ENCODE peak calls at places on chromosomes 7 and 10, in six cellular contexts. One of them, this sample, is unnamed.

GRCh38 chr10:75400163-75400768 is 1.3 kb downstream of the ZNF503 start:
- DNase-seq in C1 segment of cervical spinal cord: peak; percentile 63
- DNase-seq in activated CD8-positive, alpha-beta memory T cell treated with anti-CD3 and anti-CD28 coated beads for 1 hour: no peak
- DNase-seq in NCI-H526: no peak
- DNase-seq in NCI-H1930: no peak
- DNase-seq in stimulated activated CD8-positive, alpha-beta memory T cell treated with anti-CD3 and anti-CD28 coated beads, Interleukin-15, amount 100 ng/mL, for 24 hours: no peak
- DNase-seq in this sample: no peak

GRCh38 chr10:69382382-69383117 is 34.2 kb downstream of the TACR2 start:
- DNase-seq in stimulated activated CD8-positive, alpha-beta memory T cell treated with anti-CD3 and anti-CD28 coated beads, Interleukin-15, amount 100 ng/mL, for 24 hours: no peak
- DNase-seq in C1 segment of cervical spinal cord: no peak
- DNase-seq in NCI-H1930: no peak
- DNase-seq in NCI-H526: no peak
- DNase-seq in activated CD8-positive, alpha-beta memory T cell treated with anti-CD3 and anti-CD28 coated beads for 1 hour: no peak
- DNase-seq in this sample: no peak

GRCh38 chr7:14275346-14275745 is 285.9 kb upstream of the ETV1 start:
- DNase-seq in NCI-H526: no peak
- DNase-seq in NCI-H1930: no peak
- DNase-seq in activated CD8-positive, alpha-beta memory T cell treated with anti-CD3 and anti-CD28 coated beads for 1 hour: no peak
- DNase-seq in C1 segment of cervical spinal cord: no peak
- DNase-seq in stimulated activated CD8-positive, alpha-beta memory T cell treated with anti-CD3 and anti-CD28 coated beads, Interleukin-15, amount 100 ng/mL, for 24 hours: no peak
- DNase-seq in this sample: no peak

GRCh38 chr7:128530855-128531104 is 54.2 kb downstream of the METTL2B start:
- DNase-seq in C1 segment of cervical spinal cord: peak; percentile 73
- DNase-seq in stimulated activated CD8-positive, alpha-beta memory T cell treated with anti-CD3 and anti-CD28 coated beads, Interleukin-15, amount 100 ng/mL, for 24 hours: no peak
- DNase-seq in NCI-H526: no peak
- DNase-seq in NCI-H1930: no peak
- DNase-seq in activated CD8-positive, alpha-beta memory T cell treated with anti-CD3 and anti-CD28 coated beads for 1 hour: no peak
- DNase-seq in this sample: no peak

GRCh38 chr7:53397911-53398310 is 362.5 kb downstream of the POM121L12 start:
- DNase-seq in NCI-H1930: no peak
- DNase-seq in NCI-H526: no peak
- DNase-seq in stimulated activated CD8-positive, alpha-beta memory T cell treated with anti-CD3 and anti-CD28 coated beads, Interleukin-15, amount 100 ng/mL, for 24 hours: no peak
- DNase-seq in C1 segment of cervical spinal cord: no peak
- DNase-seq in activated CD8-positive, alpha-beta memory T cell treated with anti-CD3 and anti-CD28 coated beads for 1 hour: no peak
- DNase-seq in this sample: no peak

GRCh38 chr10:44217274-44217820 is 167.6 kb downstream of the CXCL12 start:
- DNase-seq in stimulated activated CD8-positive, alpha-beta memory T cell treated with anti-CD3 and anti-CD28 coated beads, Interleukin-15, amount 100 ng/mL, for 24 hours: no peak
- DNase-seq in NCI-H526: no peak
- DNase-seq in activated CD8-positive, alpha-beta memory T cell treated with anti-CD3 and anti-CD28 coated beads for 1 hour: no peak
- DNase-seq in NCI-H1930: no peak
- DNase-seq in C1 segment of cervical spinal cord: no peak
- DNase-seq in this sample: no peak

GRCh38 chr10:72097448-72098300 is 9.3 kb upstream of the SPOCK2 start:
- DNase-seq in C1 segment of cervical spinal cord: no peak
- DNase-seq in NCI-H1930: no peak
- DNase-seq in stimulated activated CD8-positive, alpha-beta memory T cell treated with anti-CD3 and anti-CD28 coated beads, Interleukin-15, amount 100 ng/mL, for 24 hours: no peak
- DNase-seq in NCI-H526: no peak
- DNase-seq in activated CD8-positive, alpha-beta memory T cell treated with anti-CD3 and anti-CD28 coated beads for 1 hour: no peak
- DNase-seq in this sample: no peak

GRCh38 chr7:77838929-77839491 is 40.4 kb downstream of the PHTF2 start:
- DNase-seq in C1 segment of cervical spinal cord: no peak
- DNase-seq in NCI-H1930: peak; percentile 7
- DNase-seq in stimulated activated CD8-positive, alpha-beta memory T cell treated with anti-CD3 and anti-CD28 coated beads, Interleukin-15, amount 100 ng/mL, for 24 hours: no peak
- DNase-seq in NCI-H526: peak; percentile 78
- DNase-seq in activated CD8-positive, alpha-beta memory T cell treated with anti-CD3 and anti-CD28 coated beads for 1 hour: no peak
- DNase-seq in this sample: no peak

GRCh38 chr7:103887853-103888602 is 101.4 kb downstream of the RELN start:
- DNase-seq in stimulated activated CD8-positive, alpha-beta memory T cell treated with anti-CD3 and anti-CD28 coated beads, Interleukin-15, amount 100 ng/mL, for 24 hours: no peak
- DNase-seq in NCI-H1930: no peak
- DNase-seq in C1 segment of cervical spinal cord: no peak
- DNase-seq in NCI-H526: no peak
- DNase-seq in activated CD8-positive, alpha-beta memory T cell treated with anti-CD3 and anti-CD28 coated beads for 1 hour: no peak
- DNase-seq in this sample: no peak

GRCh38 chr10:103053659-103054581 is 135.8 kb downstream of the CNNM2 start:
- DNase-seq in C1 segment of cervical spinal cord: peak; percentile 32
- DNase-seq in NCI-H526: peak; percentile 71
- DNase-seq in NCI-H1930: no peak
- DNase-seq in activated CD8-positive, alpha-beta memory T cell treated with anti-CD3 and anti-CD28 coated beads for 1 hour: peak; percentile 15
- DNase-seq in stimulated activated CD8-positive, alpha-beta memory T cell treated with anti-CD3 and anti-CD28 coated beads, Interleukin-15, amount 100 ng/mL, for 24 hours: no peak
- DNase-seq in this sample: no peak

GRCh38 chr7:94123136-94123535 is 119.0 kb upstream of the BET1 start:
- DNase-seq in C1 segment of cervical spinal cord: no peak
- DNase-seq in stimulated activated CD8-positive, alpha-beta memory T cell treated with anti-CD3 and anti-CD28 coated beads, Interleukin-15, amount 100 ng/mL, for 24 hours: no peak
- DNase-seq in activated CD8-positive, alpha-beta memory T cell treated with anti-CD3 and anti-CD28 coated beads for 1 hour: no peak
- DNase-seq in NCI-H526: no peak
- DNase-seq in NCI-H1930: no peak
- DNase-seq in this sample: no peak

GRCh38 chr10:352476-353235 is 217.4 kb downstream of the ZMYND11 start:
- DNase-seq in activated CD8-positive, alpha-beta memory T cell treated with anti-CD3 and anti-CD28 coated beads for 1 hour: no peak
- DNase-seq in NCI-H1930: no peak
- DNase-seq in stimulated activated CD8-positive, alpha-beta memory T cell treated with anti-CD3 and anti-CD28 coated beads, Interleukin-15, amount 100 ng/mL, for 24 hours: no peak
- DNase-seq in NCI-H526: no peak
- DNase-seq in C1 segment of cervical spinal cord: no peak
- DNase-seq in this sample: no peak

GRCh38 chr7:111710839-111711380 is 148.6 kb upstream of the IMMP2L start:
- DNase-seq in stimulated activated CD8-positive, alpha-beta memory T cell treated with anti-CD3 and anti-CD28 coated beads, Interleukin-15, amount 100 ng/mL, for 24 hours: no peak
- DNase-seq in NCI-H1930: no peak
- DNase-seq in activated CD8-positive, alpha-beta memory T cell treated with anti-CD3 and anti-CD28 coated beads for 1 hour: no peak
- DNase-seq in NCI-H526: no peak
- DNase-seq in C1 segment of cervical spinal cord: no peak
- DNase-seq in this sample: no peak

GRCh38 chr7:35581564-35581963 is 113.4 kb downstream of the HERPUD2 start:
- DNase-seq in NCI-H526: no peak
- DNase-seq in activated CD8-positive, alpha-beta memory T cell treated with anti-CD3 and anti-CD28 coated beads for 1 hour: no peak
- DNase-seq in stimulated activated CD8-positive, alpha-beta memory T cell treated with anti-CD3 and anti-CD28 coated beads, Interleukin-15, amount 100 ng/mL, for 24 hours: no peak
- DNase-seq in C1 segment of cervical spinal cord: no peak
- DNase-seq in NCI-H1930: no peak
- DNase-seq in this sample: no peak

GRCh38 chr7:137032436-137032835 is 164.0 kb downstream of the CHRM2 start:
- DNase-seq in activated CD8-positive, alpha-beta memory T cell treated with anti-CD3 and anti-CD28 coated beads for 1 hour: no peak
- DNase-seq in C1 segment of cervical spinal cord: no peak
- DNase-seq in NCI-H526: no peak
- DNase-seq in stimulated activated CD8-positive, alpha-beta memory T cell treated with anti-CD3 and anti-CD28 coated beads, Interleukin-15, amount 100 ng/mL, for 24 hours: no peak
- DNase-seq in NCI-H1930: no peak
- DNase-seq in this sample: no peak

GRCh38 chr7:78601728-78602127 is 803.2 kb downstream of the PHTF2 start:
- DNase-seq in activated CD8-positive, alpha-beta memory T cell treated with anti-CD3 and anti-CD28 coated beads for 1 hour: no peak
- DNase-seq in NCI-H526: no peak
- DNase-seq in stimulated activated CD8-positive, alpha-beta memory T cell treated with anti-CD3 and anti-CD28 coated beads, Interleukin-15, amount 100 ng/mL, for 24 hours: no peak
- DNase-seq in C1 segment of cervical spinal cord: no peak
- DNase-seq in NCI-H1930: no peak
- DNase-seq in this sample: no peak

GRCh38 chr10:1172256-1172975 is 116.2 kb downstream of the WDR37 start:
- DNase-seq in stimulated activated CD8-positive, alpha-beta memory T cell treated with anti-CD3 and anti-CD28 coated beads, Interleukin-15, amount 100 ng/mL, for 24 hours: no peak
- DNase-seq in NCI-H1930: no peak
- DNase-seq in activated CD8-positive, alpha-beta memory T cell treated with anti-CD3 and anti-CD28 coated beads for 1 hour: no peak
- DNase-seq in C1 segment of cervical spinal cord: no peak
- DNase-seq in NCI-H526: no peak
- DNase-seq in this sample: no peak

GRCh38 chr7:90552521-90552920 is 43.6 kb upstream of the CDK14 start:
- DNase-seq in C1 segment of cervical spinal cord: no peak
- DNase-seq in activated CD8-positive, alpha-beta memory T cell treated with anti-CD3 and anti-CD28 coated beads for 1 hour: no peak
- DNase-seq in stimulated activated CD8-positive, alpha-beta memory T cell treated with anti-CD3 and anti-CD28 coated beads, Interleukin-15, amount 100 ng/mL, for 24 hours: no peak
- DNase-seq in NCI-H526: no peak
- DNase-seq in NCI-H1930: no peak
- DNase-seq in this sample: no peak